ENCODE peak calls at places on chromosome 16, in four cellular contexts. One of them, this sample, is unnamed.

GRCh38 chr16:30010817-30011504 is at the start of gene DOC2A:
- DNase-seq in left colon: peak
- DNase-seq in NCI-H446: peak
- DNase-seq in ACHN: no peak
- DNase-seq in this sample: no peak

GRCh38 chr16:78455861-78456260 is 356.4 kb downstream of the WWOX start:
- DNase-seq in left colon: no peak
- DNase-seq in NCI-H446: no peak
- DNase-seq in ACHN: no peak
- DNase-seq in this sample: no peak

GRCh38 chr16:3486506-3487215 is 8.6 kb downstream of the C16orf90 start:
- DNase-seq in left colon: no peak
- DNase-seq in NCI-H446: no peak
- DNase-seq in ACHN: no peak
- DNase-seq in this sample: no peak

GRCh38 chr16:49700222-49700927 is 155.5 kb downstream of the ZNF423 start:
- DNase-seq in left colon: no peak
- DNase-seq in NCI-H446: peak
- DNase-seq in ACHN: no peak
- DNase-seq in this sample: peak

GRCh38 chr16:54194008-54194731 is 92.4 kb downstream of the IRX3 start:
- DNase-seq in left colon: peak
- DNase-seq in NCI-H446: peak
- DNase-seq in ACHN: no peak
- DNase-seq in this sample: no peak

GRCh38 chr16:10828851-10829331 is 10.3 kb upstream of the TVP23A start:
- DNase-seq in left colon: peak
- DNase-seq in NCI-H446: peak
- DNase-seq in ACHN: peak
- DNase-seq in this sample: peak

GRCh38 chr16:84790291-84790690 is 29.5 kb upstream of the CRISPLD2 start:
- DNase-seq in left colon: no peak
- DNase-seq in NCI-H446: no peak
- DNase-seq in ACHN: no peak
- DNase-seq in this sample: no peak

GRCh38 chr16:80710918-80711317 is 93.5 kb downstream of the CDYL2 start:
- DNase-seq in left colon: no peak
- DNase-seq in NCI-H446: no peak
- DNase-seq in ACHN: no peak
- DNase-seq in this sample: no peak

GRCh38 chr16:67101683-67102082 is 8.1 kb upstream of the PHAF1 start:
- DNase-seq in left colon: no peak
- DNase-seq in NCI-H446: no peak
- DNase-seq in ACHN: no peak
- DNase-seq in this sample: no peak

GRCh38 chr16:87409153-87409552 is 17.0 kb downstream of the MAP1LC3B start:
- DNase-seq in left colon: no peak
- DNase-seq in NCI-H446: no peak
- DNase-seq in ACHN: no peak
- DNase-seq in this sample: no peak

GRCh38 chr16:27310576-27311448 is 3.0 kb upstream of the IL4R start:
- DNase-seq in left colon: no peak
- DNase-seq in NCI-H446: no peak
- DNase-seq in ACHN: no peak
- DNase-seq in this sample: no peak